ENCODE peak calls at places on chromosome X, in five cellular contexts. P, M, L, D and F are unnamed samples.

GRCh38 chrX:135408794-135409193 is 12.9 kb upstream of the SMIM10L2A start:
- DNase-seq in P (no peak), D (no peak), M (no peak), L (no peak), F (no peak)

GRCh38 chrX:112643721-112644120 is 36.0 kb downstream of the LHFPL1 start:
- DNase-seq in M (no peak), L (no peak), P (no peak), D (no peak), F (no peak)

GRCh38 chrX:132365490-132365889 is 123.3 kb downstream of the MBNL3 start:
- DNase-seq in P (no peak), M (no peak), L (no peak), D (no peak), F (no peak)

GRCh38 chrX:23935116-23935515 is 27.3 kb downstream of the CXorf58 start:
- DNase-seq in L (no peak), D (no peak), M (no peak), P (no peak), F (no peak)

GRCh38 chrX:69280956-69281355 is 115.7 kb upstream of the PJA1 start:
- DNase-seq in P (no peak), M (no peak), L (peak), D (no peak), F (no peak)

GRCh38 chrX:151178746-151179145 is 2.4 kb downstream of the GPR50 start:
- DNase-seq in M (no peak), D (no peak), P (no peak), L (no peak), F (no peak)

GRCh38 chrX:43718081-43718480 is 62.0 kb downstream of the MAOA start:
- DNase-seq in M (no peak), D (no peak), P (no peak), L (no peak), F (no peak)

GRCh38 chrX:82335772-82336171 is 1133.9 kb downstream of the SH3BGRL start:
- DNase-seq in L (no peak), M (no peak), P (no peak), D (no peak), F (no peak)

GRCh38 chrX:129115104-129115503 is 408.2 kb downstream of the SMARCA1 start:
- DNase-seq in M (no peak), P (peak), D (no peak), L (no peak), F (no peak)

GRCh38 chrX:51614353-51614752 is 4.4 kb downstream of the CENPVL3 start:
- DNase-seq in M (no peak), P (peak), D (no peak), L (no peak), F (no peak)